ENCODE peak calls at places on chromosomes 13 and 19, in eight cellular contexts. Z is heart left ventricle, T is GM03348, G is EH, V is anterior cingulate cortex, Q is iris pigment epithelial cell, C is AG10803, F is ecto neural progenitor cell. E is an unnamed sample.

GRCh38 chr19:54206030-54206830 is 5.6 kb downstream of the RPS9 start:
- DNase-seq in Z (no peak), T (no peak), G (no peak), V (no peak), Q (no peak), C (no peak), F (no peak), E (peak)

GRCh38 chr13:30607908-30608307 is 9.8 kb upstream of the USPL1 start:
- DNase-seq in Z (no peak), T (no peak), G (no peak), V (no peak), Q (no peak), C (no peak), F (no peak), E (peak)

GRCh38 chr13:73090116-73090811 is 31.5 kb downstream of the KLF5 start:
- DNase-seq in Z (no peak), T (peak), G (peak), V (no peak), Q (peak), C (peak), F (no peak), E (peak)

GRCh38 chr19:19361075-19361594 is 40.5 kb downstream of the MAU2 start:
- DNase-seq in Z (peak), T (peak), G (peak), V (peak), Q (peak), C (peak), F (peak), E (peak)

GRCh38 chr13:50152224-50152623 is 137.0 kb downstream of the KCNRG start:
- DNase-seq in Z (no peak), T (no peak), G (no peak), V (no peak), Q (no peak), C (no peak), F (no peak), E (no peak)

GRCh38 chr19:10981496-10981895 is 20.7 kb downstream of the SMARCA4 start:
- DNase-seq in Z (no peak), T (no peak), G (peak), V (no peak), Q (peak), C (no peak), F (no peak), E (no peak)

GRCh38 chr13:40271931-40272775 is 394.3 kb downstream of the FOXO1 start:
- DNase-seq in Z (peak), T (peak), G (peak), V (peak), Q (peak), C (peak), F (no peak), E (peak)

GRCh38 chr19:51076602-51077213 is 6.0 kb downstream of the KLK14 start:
- DNase-seq in Z (no peak), T (no peak), G (no peak), V (no peak), Q (no peak), C (no peak), F (no peak), E (no peak)

GRCh38 chr19:3725121-3725520 is 16.9 kb downstream of the TJP3 start:
- DNase-seq in Z (no peak), T (no peak), G (no peak), V (no peak), Q (no peak), C (no peak), F (no peak), E (no peak)

GRCh38 chr13:36820222-36820621 is 1.2 kb downstream of the RFXAP start:
- DNase-seq in Z (no peak), T (no peak), G (no peak), V (no peak), Q (no peak), C (no peak), F (no peak), E (no peak)

GRCh38 chr13:106690779-106691178 is 122.8 kb upstream of the ARGLU1 start:
- DNase-seq in Z (no peak), T (no peak), G (no peak), V (no peak), Q (no peak), C (no peak), F (no peak), E (no peak)

GRCh38 chr13:40379794-40380608 is 286.4 kb downstream of the FOXO1 start:
- DNase-seq in Z (no peak), T (no peak), G (no peak), V (no peak), Q (no peak), C (no peak), F (no peak), E (no peak)

GRCh38 chr19:3575260-3575741 is 2.6 kb downstream of the HMG20B start:
- DNase-seq in Z (no peak), T (no peak), G (peak), V (no peak), Q (no peak), C (no peak), F (peak), E (no peak)

GRCh38 chr13:101614491-101614890 is 162.0 kb downstream of the ITGBL1 start:
- DNase-seq in Z (no peak), T (no peak), G (no peak), V (no peak), Q (no peak), C (no peak), F (no peak), E (no peak)

GRCh38 chr19:17889609-17890214 is 18.0 kb downstream of the SLC5A5 start:
- DNase-seq in Z (no peak), T (peak), G (peak), V (no peak), Q (peak), C (peak), F (peak), E (no peak)